ENCODE peak calls at places on chromosomes 4 and X, in five cellular contexts. One of them, this sample, is unnamed.
A peak's percentile ranks its signal among the peaks of the same experiment; 100 is the strongest.

GRCh38 chr4:188428935-188429334 is 289.7 kb downstream of the TRIML1 start:
- DNase-seq in IMR-90: peak; percentile 64
- DNase-seq in K562: no peak
- DNase-seq in SK-N-SH: no peak
- DNase-seq in GM12878: no peak
- DNase-seq in this sample: peak; percentile 36

GRCh38 chrX:130402211-130402684 is 461 bp downstream of the RBMX2 start:
- DNase-seq in IMR-90: no peak
- DNase-seq in K562: no peak
- DNase-seq in SK-N-SH: no peak
- DNase-seq in GM12878: no peak
- DNase-seq in this sample: no peak

GRCh38 chrX:85115252-85115651 is 111.6 kb downstream of the APOOL start:
- DNase-seq in IMR-90: no peak
- DNase-seq in K562: no peak
- DNase-seq in SK-N-SH: no peak
- DNase-seq in GM12878: no peak
- DNase-seq in this sample: no peak

GRCh38 chr4:118883861-118884260 is 4.8 kb upstream of the SYNPO2 start:
- DNase-seq in IMR-90: no peak
- DNase-seq in K562: no peak
- DNase-seq in SK-N-SH: peak; percentile 44
- DNase-seq in GM12878: no peak
- DNase-seq in this sample: no peak

GRCh38 chr4:102531441-102531840 is 30.3 kb downstream of the NFKB1 start:
- DNase-seq in IMR-90: peak; percentile 25
- DNase-seq in K562: no peak
- DNase-seq in SK-N-SH: no peak
- DNase-seq in GM12878: no peak
- DNase-seq in this sample: no peak

GRCh38 chrX:46180258-46180687 is 364.9 kb downstream of the ZNF674 start:
- DNase-seq in IMR-90: peak; percentile 47
- DNase-seq in K562: no peak
- DNase-seq in SK-N-SH: no peak
- DNase-seq in GM12878: peak; percentile 49
- DNase-seq in this sample: no peak

GRCh38 chr4:3670521-3671519 is 95.4 kb upstream of the ADRA2C start:
- DNase-seq in IMR-90: no peak
- DNase-seq in K562: no peak
- DNase-seq in SK-N-SH: no peak
- DNase-seq in GM12878: no peak
- DNase-seq in this sample: no peak

GRCh38 chr4:113365377-113365776 is 315.9 kb downstream of the ANK2 start:
- DNase-seq in IMR-90: no peak
- DNase-seq in K562: no peak
- DNase-seq in SK-N-SH: no peak
- DNase-seq in GM12878: no peak
- DNase-seq in this sample: no peak

GRCh38 chr4:36325916-36326315 is 44.5 kb downstream of the DTHD1 start:
- DNase-seq in IMR-90: no peak
- DNase-seq in K562: no peak
- DNase-seq in SK-N-SH: no peak
- DNase-seq in GM12878: no peak
- DNase-seq in this sample: no peak

GRCh38 chr4:159516556-159516955 is 413.7 kb downstream of the RAPGEF2 start:
- DNase-seq in IMR-90: peak; percentile 25
- DNase-seq in K562: no peak
- DNase-seq in SK-N-SH: no peak
- DNase-seq in GM12878: no peak
- DNase-seq in this sample: no peak

GRCh38 chr4:146709956-146710355 is 71.3 kb downstream of the POU4F2 start:
- DNase-seq in IMR-90: no peak
- DNase-seq in K562: no peak
- DNase-seq in SK-N-SH: no peak
- DNase-seq in GM12878: no peak
- DNase-seq in this sample: no peak

GRCh38 chr4:5686338-5686737 is 22.0 kb downstream of the EVC2 start:
- DNase-seq in IMR-90: no peak
- DNase-seq in K562: no peak
- DNase-seq in SK-N-SH: no peak
- DNase-seq in GM12878: no peak
- DNase-seq in this sample: no peak

GRCh38 chr4:86816463-86817107 is 32.6 kb downstream of the SLC10A6 start:
- DNase-seq in IMR-90: peak; percentile 24
- DNase-seq in K562: no peak
- DNase-seq in SK-N-SH: peak; percentile 21
- DNase-seq in GM12878: no peak
- DNase-seq in this sample: no peak

DNA sequence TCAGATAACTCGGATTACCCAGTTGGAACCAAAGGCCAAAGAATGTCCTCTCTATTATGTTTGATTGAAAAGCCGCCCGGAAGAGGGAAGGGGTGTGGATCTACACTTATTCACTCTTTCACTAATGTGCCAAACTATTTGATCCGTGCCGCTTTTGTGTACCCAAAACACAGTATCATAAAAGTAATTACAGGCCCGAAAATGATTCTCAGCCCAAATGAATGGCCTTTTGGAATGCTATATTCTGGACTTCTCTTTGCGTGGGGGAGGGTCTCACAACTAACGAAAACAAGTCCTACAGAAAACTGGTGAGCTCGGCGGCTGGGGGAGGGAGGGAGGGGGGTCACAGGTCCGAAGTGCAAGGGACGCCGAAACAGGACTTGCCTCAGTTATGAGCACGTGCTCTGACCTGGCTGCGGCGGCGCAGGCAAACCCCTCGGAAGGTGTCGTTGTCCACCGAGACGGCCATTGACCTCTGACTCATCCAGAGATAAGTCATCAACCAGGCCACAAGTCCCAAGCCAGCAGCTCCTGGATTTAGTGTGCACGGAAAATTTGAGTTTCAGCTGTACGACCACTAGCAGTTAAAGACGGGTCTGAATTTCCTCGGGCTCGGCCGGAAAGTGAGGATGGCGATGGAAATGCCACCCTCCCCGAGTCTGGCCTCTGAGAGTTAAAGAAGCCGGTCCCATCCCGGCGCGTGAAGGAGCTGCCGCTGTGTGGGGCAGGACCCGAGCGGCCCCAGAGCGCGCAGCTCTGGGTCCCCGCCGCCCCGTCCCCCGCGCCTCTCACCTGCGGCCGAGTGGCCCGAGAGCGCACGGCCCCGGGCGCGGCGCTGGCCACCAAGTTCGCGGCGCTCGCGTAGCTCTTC is 721 bp downstream of the SH3D19 start:
- DNase-seq in IMR-90: peak; percentile 47
- DNase-seq in K562: peak; percentile 15
- DNase-seq in SK-N-SH: peak; percentile 64
- DNase-seq in GM12878: no peak
- DNase-seq in this sample: peak; percentile 80
- TF ChIP-seq RCOR1 in IMR-90: no peak
- TF ChIP-seq RCOR1 in K562: no peak
- TF ChIP-seq RCOR1 in SK-N-SH: no peak
- TF ChIP-seq RCOR1 in GM12878: no peak
- TF ChIP-seq RCOR1 in this sample: no peak

GRCh38 chr4:84456157-84456556 is 42.9 kb downstream of the NKX6-1 start:
- DNase-seq in IMR-90: no peak
- DNase-seq in K562: no peak
- DNase-seq in SK-N-SH: no peak
- DNase-seq in GM12878: no peak
- DNase-seq in this sample: no peak

GRCh38 chr4:84451546-84451945 is 47.5 kb downstream of the NKX6-1 start:
- DNase-seq in IMR-90: no peak
- DNase-seq in K562: no peak
- DNase-seq in SK-N-SH: no peak
- DNase-seq in GM12878: no peak
- DNase-seq in this sample: peak; percentile 6

GRCh38 chr4:84455697-84456096 is 43.4 kb downstream of the NKX6-1 start:
- DNase-seq in IMR-90: no peak
- DNase-seq in K562: no peak
- DNase-seq in SK-N-SH: no peak
- DNase-seq in GM12878: no peak
- DNase-seq in this sample: no peak
- TF ChIP-seq RCOR1 in IMR-90: no peak
- TF ChIP-seq RCOR1 in K562: no peak
- TF ChIP-seq RCOR1 in SK-N-SH: no peak
- TF ChIP-seq RCOR1 in GM12878: no peak
- TF ChIP-seq RCOR1 in this sample: no peak

GRCh38 chrX:10984213-10984612 is 126.9 kb upstream of the HCCS start:
- DNase-seq in IMR-90: no peak
- DNase-seq in K562: no peak
- DNase-seq in SK-N-SH: no peak
- DNase-seq in GM12878: no peak
- DNase-seq in this sample: no peak
- TF ChIP-seq RCOR1 in IMR-90: no peak
- TF ChIP-seq RCOR1 in K562: no peak
- TF ChIP-seq RCOR1 in SK-N-SH: no peak
- TF ChIP-seq RCOR1 in GM12878: no peak
- TF ChIP-seq RCOR1 in this sample: no peak

GRCh38 chr4:25863347-25863784 is 578 bp upstream of the SEL1L3 start:
- DNase-seq in IMR-90: no peak
- DNase-seq in K562: no peak
- DNase-seq in SK-N-SH: peak; percentile 57
- DNase-seq in GM12878: no peak
- DNase-seq in this sample: peak; percentile 27
- TF ChIP-seq RCOR1 in IMR-90: no peak
- TF ChIP-seq RCOR1 in K562: no peak
- TF ChIP-seq RCOR1 in SK-N-SH: no peak
- TF ChIP-seq RCOR1 in GM12878: no peak
- TF ChIP-seq RCOR1 in this sample: no peak

GRCh38 chr4:74365761-74366160 is 816 bp downstream of the EREG start:
- DNase-seq in IMR-90: no peak
- DNase-seq in K562: no peak
- DNase-seq in SK-N-SH: peak; percentile 5
- DNase-seq in GM12878: no peak
- DNase-seq in this sample: no peak
- TF ChIP-seq RCOR1 in IMR-90: no peak
- TF ChIP-seq RCOR1 in K562: no peak
- TF ChIP-seq RCOR1 in SK-N-SH: no peak
- TF ChIP-seq RCOR1 in GM12878: no peak
- TF ChIP-seq RCOR1 in this sample: no peak

GRCh38 chr4:7938513-7939376 is 916 bp downstream of the AFAP1 start:
- DNase-seq in IMR-90: peak; percentile 45
- DNase-seq in K562: no peak
- DNase-seq in SK-N-SH: peak; percentile 77
- DNase-seq in GM12878: no peak
- DNase-seq in this sample: no peak

GRCh38 chr4:7941111-7942018 is 1.7 kb upstream of the AFAP1 start:
- DNase-seq in IMR-90: no peak
- DNase-seq in K562: no peak
- DNase-seq in SK-N-SH: no peak
- DNase-seq in GM12878: no peak
- DNase-seq in this sample: no peak

GRCh38 chr4:7939377-7940108 is at the start of gene AFAP1:
- DNase-seq in IMR-90: peak; percentile 76
- DNase-seq in K562: peak; percentile 99
- DNase-seq in SK-N-SH: peak; percentile 99
- DNase-seq in GM12878: no peak
- DNase-seq in this sample: peak; percentile 69

GRCh38 chr4:7933631-7934510 is 5.8 kb downstream of the AFAP1 start:
- DNase-seq in IMR-90: peak; percentile 37
- DNase-seq in K562: no peak
- DNase-seq in SK-N-SH: peak; percentile 51
- DNase-seq in GM12878: no peak
- DNase-seq in this sample: no peak

GRCh38 chr4:7936963-7937362 is 2.7 kb downstream of the AFAP1 start:
- DNase-seq in IMR-90: no peak
- DNase-seq in K562: no peak
- DNase-seq in SK-N-SH: no peak
- DNase-seq in GM12878: no peak
- DNase-seq in this sample: no peak
- TF ChIP-seq RCOR1 in IMR-90: no peak
- TF ChIP-seq RCOR1 in K562: no peak
- TF ChIP-seq RCOR1 in SK-N-SH: no peak
- TF ChIP-seq RCOR1 in GM12878: no peak
- TF ChIP-seq RCOR1 in this sample: no peak

GRCh38 chr4:169436734-169437133 is 166.0 kb upstream of the SH3RF1 start:
- DNase-seq in IMR-90: no peak
- DNase-seq in K562: no peak
- DNase-seq in SK-N-SH: no peak
- DNase-seq in GM12878: no peak
- DNase-seq in this sample: no peak

GRCh38 chr4:169439244-169439643 is 168.5 kb upstream of the SH3RF1 start:
- DNase-seq in IMR-90: peak; percentile 47
- DNase-seq in K562: no peak
- DNase-seq in SK-N-SH: no peak
- DNase-seq in GM12878: no peak
- DNase-seq in this sample: no peak

GRCh38 chr4:169440446-169440845 is 169.7 kb upstream of the SH3RF1 start:
- DNase-seq in IMR-90: no peak
- DNase-seq in K562: no peak
- DNase-seq in SK-N-SH: no peak
- DNase-seq in GM12878: no peak
- DNase-seq in this sample: no peak

GRCh38 chr4:169437299-169438047 is 166.7 kb upstream of the SH3RF1 start:
- DNase-seq in IMR-90: no peak
- DNase-seq in K562: no peak
- DNase-seq in SK-N-SH: no peak
- DNase-seq in GM12878: peak; percentile 89
- DNase-seq in this sample: no peak

DNA sequence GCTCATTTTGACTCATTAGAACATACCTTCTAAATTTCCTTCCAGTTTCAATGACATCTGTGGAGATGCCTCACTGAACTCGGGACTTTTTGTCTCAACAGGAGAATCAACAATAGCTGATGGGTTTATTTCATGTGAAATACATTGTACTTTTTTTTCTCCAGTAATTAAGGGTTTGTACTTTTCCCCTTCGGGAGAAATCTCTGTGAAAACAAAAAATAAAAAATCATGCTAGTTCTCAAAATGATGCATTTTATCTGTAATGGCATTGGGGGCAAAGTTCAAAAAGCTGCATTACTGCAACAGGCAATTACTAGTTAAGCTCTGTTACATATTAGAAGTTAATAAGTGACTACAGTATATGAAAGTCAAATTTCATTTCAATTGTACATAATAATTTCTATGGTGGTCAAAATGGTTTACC is 167.3 kb upstream of the SH3RF1 start:
- DNase-seq in IMR-90: no peak
- DNase-seq in K562: no peak
- DNase-seq in SK-N-SH: no peak
- DNase-seq in GM12878: peak; percentile 55
- DNase-seq in this sample: no peak
- TF ChIP-seq RCOR1 in IMR-90: no peak
- TF ChIP-seq RCOR1 in K562: no peak
- TF ChIP-seq RCOR1 in SK-N-SH: no peak
- TF ChIP-seq RCOR1 in GM12878: no peak
- TF ChIP-seq RCOR1 in this sample: no peak

DNA sequence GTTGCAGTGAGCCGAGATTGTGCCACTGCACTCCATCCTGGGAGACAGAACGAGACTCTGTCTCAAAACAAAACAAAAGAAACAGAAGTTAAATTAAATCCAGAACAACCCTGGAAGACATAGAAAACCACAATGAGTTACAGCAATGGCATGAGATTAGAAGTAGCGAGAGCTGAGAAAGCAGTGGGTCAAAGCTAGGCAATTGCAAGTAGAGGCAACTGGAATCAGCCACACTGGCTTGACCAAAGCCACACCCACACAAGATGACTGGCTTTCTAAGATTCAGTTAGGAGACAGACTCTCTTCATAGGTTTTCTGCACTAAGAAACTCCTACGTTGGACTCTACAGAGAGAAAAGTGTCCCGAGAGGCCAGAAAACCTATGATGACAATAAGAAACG is 443.0 kb downstream of the GPM6A start:
- DNase-seq in IMR-90: peak; percentile 71
- DNase-seq in K562: no peak
- DNase-seq in SK-N-SH: no peak
- DNase-seq in GM12878: no peak
- DNase-seq in this sample: no peak
- TF ChIP-seq RCOR1 in IMR-90: no peak
- TF ChIP-seq RCOR1 in K562: no peak
- TF ChIP-seq RCOR1 in SK-N-SH: no peak
- TF ChIP-seq RCOR1 in GM12878: no peak
- TF ChIP-seq RCOR1 in this sample: no peak

GRCh38 chr4:130359537-130359936 is 1263.6 kb downstream of the C4orf33 start:
- DNase-seq in IMR-90: peak; percentile 35
- DNase-seq in K562: no peak
- DNase-seq in SK-N-SH: peak; percentile 16
- DNase-seq in GM12878: no peak
- DNase-seq in this sample: peak; percentile 2
- TF ChIP-seq RCOR1 in IMR-90: no peak
- TF ChIP-seq RCOR1 in K562: no peak
- TF ChIP-seq RCOR1 in SK-N-SH: no peak
- TF ChIP-seq RCOR1 in GM12878: no peak
- TF ChIP-seq RCOR1 in this sample: no peak